ENCODE peak calls at places on chromosomes 7 and 10, in nine cellular contexts. One of them, this sample, is unnamed.

GRCh38 chr7:100585511-100586265 is at the start of gene LRCH4:
- DNase-seq in transverse colon: peak
- DNase-seq in K562: peak
- DNase-seq in right lobe of liver: peak
- DNase-seq in GM12892: peak
- DNase-seq in IMR-90: no peak
- DNase-seq in stomach: peak
- DNase-seq in uterus: peak
- DNase-seq in H54: no peak
- DNase-seq in this sample: peak

GRCh38 chr7:157502701-157503111 is 165.9 kb downstream of the DNAJB6 start:
- DNase-seq in transverse colon: peak
- DNase-seq in K562: no peak
- DNase-seq in right lobe of liver: no peak
- DNase-seq in GM12892: no peak
- DNase-seq in IMR-90: no peak
- DNase-seq in stomach: peak
- DNase-seq in uterus: peak
- DNase-seq in H54: peak
- DNase-seq in this sample: no peak

GRCh38 chr10:125756853-125757487 is 18.7 kb downstream of the MMP21 start:
- DNase-seq in transverse colon: no peak
- DNase-seq in K562: no peak
- DNase-seq in right lobe of liver: no peak
- DNase-seq in GM12892: no peak
- DNase-seq in IMR-90: no peak
- DNase-seq in stomach: no peak
- DNase-seq in uterus: no peak
- DNase-seq in H54: no peak
- DNase-seq in this sample: no peak

GRCh38 chr7:128989961-128990360 is 52.2 kb downstream of the IRF5 start:
- DNase-seq in transverse colon: no peak
- DNase-seq in K562: no peak
- DNase-seq in right lobe of liver: no peak
- DNase-seq in GM12892: no peak
- DNase-seq in IMR-90: peak
- DNase-seq in stomach: no peak
- DNase-seq in uterus: no peak
- DNase-seq in H54: no peak
- DNase-seq in this sample: no peak

GRCh38 chr10:44911081-44911540 is at the start of gene TMEM72:
- DNase-seq in transverse colon: peak
- DNase-seq in K562: peak
- DNase-seq in right lobe of liver: peak
- DNase-seq in GM12892: no peak
- DNase-seq in IMR-90: no peak
- DNase-seq in stomach: peak
- DNase-seq in uterus: no peak
- DNase-seq in H54: no peak
- DNase-seq in this sample: peak

GRCh38 chr7:105972276-105972675 is 9.2 kb downstream of the CDHR3 start:
- DNase-seq in transverse colon: no peak
- DNase-seq in K562: no peak
- DNase-seq in right lobe of liver: no peak
- DNase-seq in GM12892: no peak
- DNase-seq in IMR-90: no peak
- DNase-seq in stomach: no peak
- DNase-seq in uterus: no peak
- DNase-seq in H54: no peak
- DNase-seq in this sample: no peak

GRCh38 chr7:26199301-26200112 is 1.0 kb downstream of the HNRNPA2B1 start:
- DNase-seq in transverse colon: peak
- DNase-seq in K562: no peak
- DNase-seq in right lobe of liver: peak
- DNase-seq in GM12892: no peak
- DNase-seq in IMR-90: peak
- DNase-seq in stomach: peak
- DNase-seq in uterus: peak
- DNase-seq in H54: no peak
- DNase-seq in this sample: peak

GRCh38 chr10:48455392-48456151 is 149.1 kb downstream of the MAPK8 start:
- DNase-seq in transverse colon: no peak
- DNase-seq in K562: no peak
- DNase-seq in right lobe of liver: no peak
- DNase-seq in GM12892: no peak
- DNase-seq in IMR-90: no peak
- DNase-seq in stomach: peak
- DNase-seq in uterus: no peak
- DNase-seq in H54: no peak
- DNase-seq in this sample: no peak

GRCh38 chr7:22094413-22095304 is 149.0 kb upstream of the CDCA7L start:
- DNase-seq in transverse colon: no peak
- DNase-seq in K562: no peak
- DNase-seq in right lobe of liver: no peak
- DNase-seq in GM12892: no peak
- DNase-seq in IMR-90: peak
- DNase-seq in stomach: no peak
- DNase-seq in uterus: no peak
- DNase-seq in H54: no peak
- DNase-seq in this sample: no peak

GRCh38 chr7:121000091-121000983 is 11.8 kb downstream of the CPED1 start:
- DNase-seq in transverse colon: no peak
- DNase-seq in K562: peak
- DNase-seq in right lobe of liver: no peak
- DNase-seq in GM12892: no peak
- DNase-seq in IMR-90: peak
- DNase-seq in stomach: no peak
- DNase-seq in uterus: no peak
- DNase-seq in H54: no peak
- DNase-seq in this sample: peak

GRCh38 chr7:109901916-109902315 is 1189.0 kb upstream of the LRRN3 start:
- DNase-seq in transverse colon: no peak
- DNase-seq in K562: no peak
- DNase-seq in right lobe of liver: no peak
- DNase-seq in GM12892: no peak
- DNase-seq in IMR-90: peak
- DNase-seq in stomach: no peak
- DNase-seq in uterus: no peak
- DNase-seq in H54: no peak
- DNase-seq in this sample: no peak

GRCh38 chr7:141737118-141737835 is 881 bp upstream of the SSBP1 start:
- DNase-seq in transverse colon: peak
- DNase-seq in K562: peak
- DNase-seq in right lobe of liver: no peak
- DNase-seq in GM12892: no peak
- DNase-seq in IMR-90: no peak
- DNase-seq in stomach: peak
- DNase-seq in uterus: peak
- DNase-seq in H54: no peak
- DNase-seq in this sample: peak

GRCh38 chr7:1704326-1705241 is 34.5 kb downstream of the ELFN1 start:
- DNase-seq in transverse colon: no peak
- DNase-seq in K562: no peak
- DNase-seq in right lobe of liver: peak
- DNase-seq in GM12892: no peak
- DNase-seq in IMR-90: no peak
- DNase-seq in stomach: no peak
- DNase-seq in uterus: no peak
- DNase-seq in H54: no peak
- DNase-seq in this sample: no peak
- TF ChIP-seq POLR2A in transverse colon: no peak
- TF ChIP-seq POLR2A in K562: no peak
- TF ChIP-seq POLR2A in right lobe of liver: no peak
- TF ChIP-seq POLR2A in GM12892: no peak
- TF ChIP-seq POLR2A in IMR-90: no peak
- TF ChIP-seq POLR2A in stomach: no peak
- TF ChIP-seq POLR2A in uterus: no peak
- TF ChIP-seq POLR2A in H54: no peak
- TF ChIP-seq POLR2A in this sample: no peak

GRCh38 chr10:102132563-102133372 is at the start of gene PPRC1:
- DNase-seq in transverse colon: peak
- DNase-seq in K562: peak
- DNase-seq in right lobe of liver: peak
- DNase-seq in GM12892: peak
- DNase-seq in IMR-90: peak
- DNase-seq in stomach: peak
- DNase-seq in uterus: peak
- DNase-seq in H54: peak
- DNase-seq in this sample: peak
- TF ChIP-seq POLR2A in transverse colon: peak
- TF ChIP-seq POLR2A in K562: peak
- TF ChIP-seq POLR2A in right lobe of liver: peak
- TF ChIP-seq POLR2A in GM12892: peak
- TF ChIP-seq POLR2A in IMR-90: peak
- TF ChIP-seq POLR2A in stomach: no peak
- TF ChIP-seq POLR2A in uterus: peak
- TF ChIP-seq POLR2A in H54: peak
- TF ChIP-seq POLR2A in this sample: peak

DNA sequence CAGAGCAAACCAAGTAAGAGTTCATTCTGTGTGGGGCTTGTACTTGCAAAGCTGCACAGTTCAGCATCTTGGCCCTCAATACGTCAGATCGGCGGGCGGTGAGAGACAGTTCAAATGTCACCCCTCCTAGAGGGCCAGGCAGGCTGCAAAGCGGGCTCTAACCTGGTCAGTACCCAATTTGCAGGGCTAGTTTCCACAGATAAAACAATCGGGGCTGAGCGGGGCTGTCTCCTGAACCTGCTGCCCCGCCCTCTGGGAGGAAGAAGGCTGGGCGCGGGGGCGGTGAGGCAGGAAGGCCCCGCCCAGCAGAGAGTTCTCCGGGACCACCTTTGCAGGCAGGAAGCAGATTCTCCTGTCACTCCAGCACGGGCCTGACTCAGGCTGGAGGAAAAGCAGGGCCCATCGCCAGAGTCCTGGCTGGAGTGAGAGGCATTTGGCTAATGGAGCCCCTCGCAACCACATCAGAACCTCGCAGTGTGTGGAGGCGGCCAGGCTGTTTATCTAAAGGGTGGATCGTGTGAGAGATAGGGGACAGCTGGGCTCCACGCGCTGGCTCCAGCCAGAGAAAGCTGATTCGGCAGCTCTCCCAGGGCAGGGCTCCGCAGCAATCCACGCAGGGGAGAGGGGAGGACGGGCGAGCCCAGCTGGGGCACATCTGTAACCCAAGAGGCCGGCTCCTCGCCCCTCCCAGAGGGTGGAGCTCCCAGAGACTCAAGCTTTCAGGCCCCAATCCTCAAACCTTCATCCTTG is 83.1 kb downstream of the SH3PXD2A start:
- DNase-seq in transverse colon: peak
- DNase-seq in K562: peak
- DNase-seq in right lobe of liver: peak
- DNase-seq in GM12892: peak
- DNase-seq in IMR-90: peak
- DNase-seq in stomach: peak
- DNase-seq in uterus: peak
- DNase-seq in H54: no peak
- DNase-seq in this sample: peak
- TF ChIP-seq POLR2A in transverse colon: peak
- TF ChIP-seq POLR2A in K562: peak
- TF ChIP-seq POLR2A in right lobe of liver: no peak
- TF ChIP-seq POLR2A in GM12892: no peak
- TF ChIP-seq POLR2A in IMR-90: peak
- TF ChIP-seq POLR2A in stomach: no peak
- TF ChIP-seq POLR2A in uterus: peak
- TF ChIP-seq POLR2A in H54: no peak
- TF ChIP-seq POLR2A in this sample: no peak

DNA sequence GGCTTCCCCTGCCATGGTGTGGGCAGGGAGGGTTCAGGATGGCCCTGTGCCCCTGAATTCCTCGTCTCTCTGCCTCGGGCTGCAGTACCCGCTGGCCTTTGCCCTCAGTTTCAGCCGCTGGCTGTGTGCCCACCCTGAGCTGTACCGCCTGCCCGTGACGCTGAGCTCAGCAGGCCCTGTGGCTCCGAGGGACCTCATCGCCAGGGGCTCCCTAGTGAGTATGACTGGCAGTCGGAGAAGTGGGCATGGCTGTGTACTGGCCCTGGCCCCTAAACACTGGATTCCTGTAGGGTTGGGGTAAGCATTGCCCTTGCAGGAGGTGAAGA is 59.6 kb downstream of the PALD1 start:
- DNase-seq in transverse colon: no peak
- DNase-seq in K562: no peak
- DNase-seq in right lobe of liver: peak
- DNase-seq in GM12892: no peak
- DNase-seq in IMR-90: no peak
- DNase-seq in stomach: no peak
- DNase-seq in uterus: no peak
- DNase-seq in H54: no peak
- DNase-seq in this sample: no peak
- TF ChIP-seq POLR2A in transverse colon: no peak
- TF ChIP-seq POLR2A in K562: no peak
- TF ChIP-seq POLR2A in right lobe of liver: no peak
- TF ChIP-seq POLR2A in GM12892: no peak
- TF ChIP-seq POLR2A in IMR-90: no peak
- TF ChIP-seq POLR2A in stomach: no peak
- TF ChIP-seq POLR2A in uterus: no peak
- TF ChIP-seq POLR2A in H54: no peak
- TF ChIP-seq POLR2A in this sample: no peak

This sample was measured in erythroblast.